ENCODE peak calls at places on chromosomes 12 and 14, in seven cellular contexts. One of them, this sample, is unnamed.
A peak's percentile ranks its signal among the peaks of the same experiment; 100 is the strongest.

GRCh38 chr12:3490848-3491382 is at the start of gene PRMT8:
- DNase-seq in K562: no peak
- DNase-seq in transverse colon: no peak
- DNase-seq in sigmoid colon: no peak
- DNase-seq in suprapubic skin: no peak
- DNase-seq in stomach: no peak
- DNase-seq in ovary: no peak
- DNase-seq in this sample: no peak

GRCh38 chr12:120342156-120342555 is 14.6 kb upstream of the PLA2G1B start:
- DNase-seq in ovary: no peak
- DNase-seq in K562: peak; percentile 5
- DNase-seq in suprapubic skin: no peak
- DNase-seq in stomach: no peak
- DNase-seq in transverse colon: no peak
- DNase-seq in sigmoid colon: no peak
- DNase-seq in this sample: no peak

GRCh38 chr14:61296707-61297502 is 15.8 kb upstream of the TMEM30B start:
- DNase-seq in ovary: no peak
- DNase-seq in suprapubic skin: no peak
- DNase-seq in transverse colon: no peak
- DNase-seq in K562: no peak
- DNase-seq in stomach: no peak
- DNase-seq in sigmoid colon: no peak
- DNase-seq in this sample: no peak

GRCh38 chr14:22845821-22846625 is 9.6 kb downstream of the MMP14 start:
- DNase-seq in suprapubic skin: no peak
- DNase-seq in transverse colon: no peak
- DNase-seq in sigmoid colon: peak; percentile 67
- DNase-seq in stomach: no peak
- DNase-seq in K562: no peak
- DNase-seq in ovary: no peak
- DNase-seq in this sample: no peak

GRCh38 chr12:124398578-124399227 is 103.8 kb downstream of the RFLNA start:
- DNase-seq in stomach: peak; percentile 48
- DNase-seq in sigmoid colon: peak; percentile 96
- DNase-seq in ovary: peak; percentile 79
- DNase-seq in suprapubic skin: peak; percentile 94
- DNase-seq in K562: no peak
- DNase-seq in transverse colon: peak; percentile 60
- DNase-seq in this sample: peak; percentile 72

GRCh38 chr12:131103614-131104463 is 150.1 kb downstream of the ADGRD1 start:
- DNase-seq in K562: no peak
- DNase-seq in transverse colon: no peak
- DNase-seq in suprapubic skin: peak; percentile 76
- DNase-seq in sigmoid colon: peak; percentile 66
- DNase-seq in ovary: peak; percentile 9
- DNase-seq in stomach: peak; percentile 3
- DNase-seq in this sample: peak; percentile 15

GRCh38 chr12:9673404-9674225 is 4.1 kb downstream of the CLEC2D start:
- DNase-seq in suprapubic skin: no peak
- DNase-seq in sigmoid colon: peak; percentile 64
- DNase-seq in ovary: peak; percentile 31
- DNase-seq in K562: peak; percentile 55
- DNase-seq in transverse colon: peak; percentile 42
- DNase-seq in stomach: no peak
- DNase-seq in this sample: no peak

GRCh38 chr14:76168531-76168930 is 16.8 kb downstream of the GPATCH2L start:
- DNase-seq in K562: no peak
- DNase-seq in suprapubic skin: no peak
- DNase-seq in stomach: no peak
- DNase-seq in transverse colon: no peak
- DNase-seq in ovary: no peak
- DNase-seq in sigmoid colon: no peak
- DNase-seq in this sample: no peak

GRCh38 chr14:51448831-51449665 is 202.7 kb upstream of the FRMD6 start:
- DNase-seq in suprapubic skin: no peak
- DNase-seq in transverse colon: no peak
- DNase-seq in K562: no peak
- DNase-seq in ovary: peak; percentile 32
- DNase-seq in sigmoid colon: no peak
- DNase-seq in stomach: no peak
- DNase-seq in this sample: no peak

GRCh38 chr12:111428081-111428727 is 22.5 kb downstream of the SH2B3 start:
- DNase-seq in sigmoid colon: no peak
- DNase-seq in ovary: no peak
- DNase-seq in transverse colon: no peak
- DNase-seq in suprapubic skin: peak; percentile 70
- DNase-seq in stomach: no peak
- DNase-seq in K562: no peak
- DNase-seq in this sample: no peak

GRCh38 chr14:62118461-62118860 is 356.2 kb downstream of the SNAPC1 start:
- DNase-seq in K562: no peak
- DNase-seq in suprapubic skin: no peak
- DNase-seq in sigmoid colon: no peak
- DNase-seq in ovary: no peak
- DNase-seq in transverse colon: no peak
- DNase-seq in stomach: no peak
- DNase-seq in this sample: no peak

GRCh38 chr12:96862326-96862725 is 44.7 kb upstream of the NEDD1 start:
- DNase-seq in ovary: no peak
- DNase-seq in K562: no peak
- DNase-seq in sigmoid colon: no peak
- DNase-seq in transverse colon: no peak
- DNase-seq in suprapubic skin: no peak
- DNase-seq in stomach: no peak
- DNase-seq in this sample: no peak

GRCh38 chr14:54686219-54686870 is 119.4 kb downstream of the SAMD4A start:
- DNase-seq in ovary: peak; percentile 33
- DNase-seq in sigmoid colon: peak; percentile 87
- DNase-seq in K562: no peak
- DNase-seq in transverse colon: no peak
- DNase-seq in stomach: no peak
- DNase-seq in suprapubic skin: no peak
- DNase-seq in this sample: peak; percentile 50

GRCh38 chr14:102046337-102047278 is 40.2 kb downstream of the HSP90AA1 start:
- DNase-seq in ovary: peak; percentile 62
- DNase-seq in transverse colon: peak; percentile 90
- DNase-seq in stomach: peak; percentile 92
- DNase-seq in sigmoid colon: peak; percentile 93
- DNase-seq in suprapubic skin: peak; percentile 93
- DNase-seq in K562: peak; percentile 81
- DNase-seq in this sample: peak; percentile 69

DNA sequence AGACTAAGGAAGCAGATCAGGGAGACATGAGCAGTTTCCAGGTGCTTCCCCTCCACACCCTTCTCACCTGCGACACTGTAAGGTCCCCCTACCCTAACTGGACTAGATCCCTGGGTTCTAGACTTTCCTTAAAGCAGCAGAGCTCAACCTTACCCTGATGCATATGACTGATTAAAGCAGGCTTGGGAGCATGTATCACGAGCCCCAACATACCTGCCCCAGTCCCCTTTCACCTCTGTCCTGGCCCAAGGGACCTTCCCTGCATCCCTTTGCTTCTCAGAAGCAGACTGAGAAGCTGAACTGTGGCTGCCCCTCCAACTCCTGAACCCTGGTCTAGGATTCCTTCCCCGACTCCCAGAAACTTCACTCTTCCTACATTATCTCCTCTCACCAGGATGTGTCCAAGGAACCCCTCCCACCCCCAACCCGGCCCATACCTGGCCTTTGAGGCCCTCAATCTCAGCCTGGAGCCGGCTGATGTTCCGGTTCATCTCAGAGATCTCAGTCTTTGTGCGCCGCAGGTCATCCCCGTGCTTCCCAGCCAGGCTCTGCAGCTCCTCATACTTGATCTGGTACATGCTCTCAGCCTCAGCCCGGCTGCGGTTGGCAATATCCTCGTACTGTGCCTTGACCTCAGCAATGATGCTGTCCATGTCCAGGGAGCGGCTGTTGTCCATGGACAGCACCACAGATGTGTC is 5.4 kb downstream of the KRT8 start:
- DNase-seq in transverse colon: peak; percentile 39
- DNase-seq in sigmoid colon: no peak
- DNase-seq in ovary: no peak
- DNase-seq in suprapubic skin: no peak
- DNase-seq in K562: no peak
- DNase-seq in stomach: no peak
- DNase-seq in this sample: no peak
- TF ChIP-seq EP300 in transverse colon: no peak
- TF ChIP-seq EP300 in sigmoid colon: no peak
- TF ChIP-seq EP300 in ovary: no peak
- TF ChIP-seq EP300 in suprapubic skin: no peak
- TF ChIP-seq EP300 in K562: no peak
- TF ChIP-seq EP300 in stomach: no peak
- TF ChIP-seq EP300 in this sample: no peak

GRCh38 chr12:4866288-4866687 is 43.4 kb upstream of the KCNA1 start:
- DNase-seq in K562: no peak
- DNase-seq in transverse colon: no peak
- DNase-seq in suprapubic skin: no peak
- DNase-seq in stomach: no peak
- DNase-seq in ovary: no peak
- DNase-seq in sigmoid colon: peak; percentile 82
- DNase-seq in this sample: no peak

GRCh38 chr12:4870423-4870822 is 39.3 kb upstream of the KCNA1 start:
- DNase-seq in ovary: no peak
- DNase-seq in suprapubic skin: no peak
- DNase-seq in K562: no peak
- DNase-seq in stomach: no peak
- DNase-seq in sigmoid colon: no peak
- DNase-seq in transverse colon: no peak
- DNase-seq in this sample: no peak

GRCh38 chr12:4864575-4864974 is 45.1 kb upstream of the KCNA1 start:
- DNase-seq in sigmoid colon: no peak
- DNase-seq in stomach: no peak
- DNase-seq in suprapubic skin: no peak
- DNase-seq in K562: no peak
- DNase-seq in transverse colon: no peak
- DNase-seq in ovary: no peak
- DNase-seq in this sample: no peak

GRCh38 chr12:4865246-4865645 is 44.5 kb upstream of the KCNA1 start:
- DNase-seq in suprapubic skin: no peak
- DNase-seq in K562: no peak
- DNase-seq in sigmoid colon: no peak
- DNase-seq in transverse colon: no peak
- DNase-seq in stomach: no peak
- DNase-seq in ovary: no peak
- DNase-seq in this sample: no peak

DNA sequence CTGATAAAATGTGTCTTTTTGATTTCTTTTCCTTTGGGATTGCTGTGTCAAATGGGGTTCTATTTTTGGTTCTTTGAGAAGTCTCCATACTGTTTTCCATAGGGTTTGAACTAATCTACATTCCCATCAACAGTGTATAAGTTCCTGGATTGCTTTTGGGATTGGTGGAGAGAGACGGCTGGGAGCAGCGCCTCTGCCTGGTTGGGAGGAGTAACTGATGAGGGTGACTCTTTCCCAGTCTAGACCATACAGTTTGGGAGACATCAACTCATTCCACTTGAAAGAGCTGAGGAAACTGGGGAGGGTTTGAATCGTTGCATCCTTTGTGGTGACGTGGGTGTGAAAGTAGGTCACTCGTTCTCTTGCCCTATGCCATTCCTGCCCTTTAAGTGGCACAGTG is 42.3 kb upstream of the KCNA1 start:
- DNase-seq in sigmoid colon: no peak
- DNase-seq in stomach: no peak
- DNase-seq in suprapubic skin: no peak
- DNase-seq in ovary: no peak
- DNase-seq in transverse colon: no peak
- DNase-seq in K562: no peak
- DNase-seq in this sample: no peak
- H3K27me3 ChIP-seq in sigmoid colon: no peaks in the 10 kb centered on the region
- H3K27me3 ChIP-seq in stomach: peaks cover 59% of the 10 kb centered on the region
- H3K27me3 ChIP-seq in suprapubic skin: peaks cover 57% of the 10 kb centered on the region
- H3K27me3 ChIP-seq in ovary: no peaks in the 10 kb centered on the region
- H3K27me3 ChIP-seq in transverse colon: peaks cover 36% of the 10 kb centered on the region
- H3K27me3 ChIP-seq in K562: no peaks in the 10 kb centered on the region
- H3K27me3 ChIP-seq in this sample: peaks cover 23% of the 10 kb centered on the region

GRCh38 chr14:103641181-103641580 is 12.2 kb downstream of the KLC1 start:
- DNase-seq in sigmoid colon: no peak
- DNase-seq in stomach: no peak
- DNase-seq in suprapubic skin: no peak
- DNase-seq in transverse colon: no peak
- DNase-seq in K562: no peak
- DNase-seq in ovary: no peak
- DNase-seq in this sample: no peak

GRCh38 chr14:103634156-103634555 is 5.1 kb downstream of the KLC1 start:
- DNase-seq in sigmoid colon: no peak
- DNase-seq in K562: no peak
- DNase-seq in suprapubic skin: no peak
- DNase-seq in stomach: no peak
- DNase-seq in transverse colon: no peak
- DNase-seq in ovary: no peak
- DNase-seq in this sample: no peak

GRCh38 chr14:103633391-103633790 is 4.4 kb downstream of the KLC1 start:
- DNase-seq in transverse colon: no peak
- DNase-seq in suprapubic skin: no peak
- DNase-seq in K562: no peak
- DNase-seq in ovary: no peak
- DNase-seq in stomach: no peak
- DNase-seq in sigmoid colon: no peak
- DNase-seq in this sample: no peak

DNA sequence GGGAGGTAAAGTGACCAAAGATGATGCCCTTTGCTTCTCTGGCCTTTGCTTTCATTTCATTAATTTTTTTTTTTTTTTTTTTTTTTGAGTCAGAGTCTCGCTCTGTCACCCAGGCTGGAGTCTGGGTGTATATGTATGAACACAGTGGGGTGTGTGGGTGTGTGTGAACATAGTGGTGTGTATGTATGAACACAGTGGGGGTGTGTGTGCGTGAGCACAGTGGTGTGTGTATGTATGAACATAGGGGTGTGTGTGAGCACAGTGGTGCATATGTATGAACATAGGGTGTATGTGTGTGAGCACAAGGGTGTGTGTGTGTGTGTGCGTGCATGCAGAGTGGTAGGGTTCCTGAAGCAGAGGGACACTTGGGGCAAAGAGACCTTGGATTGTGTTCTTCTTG is 9.6 kb downstream of the KLC1 start:
- DNase-seq in transverse colon: no peak
- DNase-seq in stomach: no peak
- DNase-seq in ovary: no peak
- DNase-seq in K562: no peak
- DNase-seq in suprapubic skin: no peak
- DNase-seq in sigmoid colon: no peak
- DNase-seq in this sample: no peak
- H3K4me1 ChIP-seq in transverse colon: peaks cover 6% of the 10 kb centered on the region
- H3K4me1 ChIP-seq in stomach: peaks cover 82% of the 10 kb centered on the region
- H3K4me1 ChIP-seq in ovary: peaks cover 18% of the 10 kb centered on the region
- H3K4me1 ChIP-seq in K562: no peaks in the 10 kb centered on the region
- H3K4me1 ChIP-seq in suprapubic skin: peaks cover 42% of the 10 kb centered on the region
- H3K4me1 ChIP-seq in sigmoid colon: peaks cover 72% of the 10 kb centered on the region
- H3K4me1 ChIP-seq in this sample: no peaks in the 10 kb centered on the region

DNA sequence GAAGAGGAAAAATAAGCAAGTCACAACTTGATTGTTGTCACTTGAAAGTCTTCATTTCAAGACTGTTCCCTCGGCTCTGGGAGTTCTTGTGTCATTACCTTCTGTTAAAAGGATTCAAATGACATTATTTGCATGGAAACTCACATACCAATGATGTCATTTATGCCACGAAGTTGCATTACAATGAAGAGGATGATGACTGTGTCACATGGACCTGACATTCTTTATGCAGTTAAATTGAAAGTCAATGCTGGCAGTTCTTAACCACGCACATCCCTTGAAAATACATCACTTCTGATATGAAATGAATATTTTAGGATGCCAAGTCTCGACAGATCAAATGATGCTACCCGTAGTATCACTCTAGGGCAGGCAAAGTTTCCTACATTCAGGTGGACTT is 1069.5 kb downstream of the VRK1 start:
- DNase-seq in sigmoid colon: no peak
- DNase-seq in ovary: no peak
- DNase-seq in K562: no peak
- DNase-seq in transverse colon: no peak
- DNase-seq in stomach: no peak
- DNase-seq in suprapubic skin: no peak
- DNase-seq in this sample: no peak
- TF ChIP-seq EP300 in sigmoid colon: no peak
- TF ChIP-seq EP300 in ovary: no peak
- TF ChIP-seq EP300 in K562: no peak
- TF ChIP-seq EP300 in transverse colon: no peak
- TF ChIP-seq EP300 in stomach: no peak
- TF ChIP-seq EP300 in suprapubic skin: no peak
- TF ChIP-seq EP300 in this sample: no peak

This sample was measured in tibial nerve.